ENCODE peak calls at places on chromosomes 2 and 18, in six cellular contexts. X is H9, P is hepatocyte, C is fibroblast of villous mesenchyme, K is gastrocnemius medialis, D is endothelial cell. B is an unnamed sample.

GRCh38 chr18:29892960-29893558 is 1149.5 kb downstream of the DSC3 start:
- DNase-seq in X (no peak), C (peak), D (no peak), P (no peak), K (no peak), B (peak)

GRCh38 chr2:190181066-190181681 is 118.6 kb upstream of the MSTN start:
- DNase-seq in K (no peak), P (no peak), X (no peak), C (no peak), D (no peak), B (no peak)

GRCh38 chr18:23779696-23780303 is 90.5 kb downstream of the LAMA3 start:
- DNase-seq in P (peak), D (no peak), K (no peak), X (no peak), C (peak), B (peak)

GRCh38 chr2:219766658-219767057 is 139.2 kb downstream of the SLC4A3 start:
- DNase-seq in P (no peak), D (no peak), X (no peak), K (no peak), C (no peak), B (no peak)

GRCh38 chr2:10170256-10170655 is 47.7 kb downstream of the RRM2 start:
- DNase-seq in D (no peak), X (no peak), P (peak), K (no peak), C (peak), B (peak)

GRCh38 chr2:215271466-215271865 is 40.4 kb upstream of the ATIC start:
- DNase-seq in C (no peak), K (no peak), D (no peak), X (peak), P (no peak), B (no peak)

GRCh38 chr2:36356199-36356989 is 816 bp downstream of the CRIM1 start:
- DNase-seq in K (peak), P (peak), C (peak), X (no peak), D (peak), B (peak)

GRCh38 chr2:75340560-75340959 is 141.2 kb upstream of the TACR1 start:
- DNase-seq in P (no peak), C (no peak), X (no peak), K (no peak), D (no peak), B (no peak)

GRCh38 chr2:219230201-219230540 is 565 bp downstream of the ANKZF1 start:
- DNase-seq in X (peak), P (peak), D (peak), C (peak), K (no peak), B (peak)

GRCh38 chr2:128449226-128450061 is 130.8 kb upstream of the HS6ST1 start:
- DNase-seq in D (no peak), P (no peak), C (no peak), K (no peak), X (peak), B (no peak)

GRCh38 chr2:182142062-182142461 is 156.4 kb downstream of the PPP1R1C start:
- DNase-seq in P (no peak), C (no peak), D (no peak), X (no peak), K (no peak), B (peak)

GRCh38 chr18:610214-610928 is 13.6 kb downstream of the CLUL1 start:
- DNase-seq in P (no peak), K (no peak), X (no peak), D (no peak), C (no peak), B (no peak)

GRCh38 chr2:49154140-49154539 is at the start of gene FSHR:
- DNase-seq in K (no peak), C (no peak), X (peak), D (no peak), P (no peak), B (peak)

GRCh38 chr2:20661028-20661980 is 5.6 kb upstream of the GDF7 start:
- DNase-seq in D (peak), P (peak), K (peak), X (peak), C (peak), B (peak)

GRCh38 chr18:77054606-77055428 is 77.8 kb downstream of the MBP start:
- DNase-seq in K (peak), P (peak), X (peak), C (peak), D (peak), B (peak)
- TF ChIP-seq CTCF in K (peak), P (peak), X (peak), C (peak), D (no peak), B (peak)

DNA sequence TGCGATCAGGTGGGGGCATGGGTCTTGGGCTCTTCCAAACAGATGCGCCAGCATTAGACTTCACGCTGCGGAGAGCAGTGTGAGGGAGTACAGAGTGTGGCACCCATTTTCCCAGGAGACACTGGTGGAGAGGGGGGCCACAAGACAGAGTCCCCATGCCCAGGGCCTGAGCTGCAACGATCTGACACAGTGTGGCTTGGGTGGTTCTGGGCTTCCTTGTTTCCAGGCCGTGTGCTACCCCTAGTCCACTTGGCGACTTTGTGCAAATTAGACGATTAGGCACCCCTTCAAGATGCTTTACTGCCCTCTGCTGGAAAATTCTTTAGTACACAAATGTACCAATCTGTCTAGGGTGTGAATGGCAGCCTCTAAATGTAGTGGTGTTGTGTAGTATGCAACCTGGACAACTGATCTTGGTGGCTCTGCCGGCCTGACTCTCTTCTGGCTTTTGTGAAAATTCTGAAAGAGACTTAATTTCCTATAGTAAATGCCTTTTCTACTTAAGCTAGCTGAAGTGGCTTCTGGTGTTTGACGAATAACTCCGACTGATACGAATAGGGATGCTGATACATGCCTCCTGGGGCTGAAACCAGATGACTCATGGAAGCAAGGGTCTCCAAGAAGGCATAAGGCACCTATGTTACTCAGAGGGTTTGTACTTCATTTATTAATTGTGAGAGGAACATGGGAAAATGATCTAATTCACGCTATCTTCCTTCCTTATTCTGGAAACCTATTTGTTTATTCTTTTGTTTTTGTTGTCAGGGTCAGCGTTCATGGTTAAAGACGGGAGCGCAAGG is 92.3 kb upstream of the SMAD2 start:
- DNase-seq in X (no peak), P (peak), D (peak), K (no peak), C (peak), B (peak)
- TF ChIP-seq CTCF in X (peak), P (peak), D (no peak), K (peak), C (peak), B (peak)

GRCh38 chr18:42087195-42087594 is 132.2 kb downstream of the PIK3C3 start:
- DNase-seq in P (no peak), D (no peak), X (no peak), C (no peak), K (no peak), B (no peak)
- TF ChIP-seq CTCF in P (no peak), D (no peak), X (no peak), C (no peak), K (no peak), B (no peak)

GRCh38 chr2:151614606-151615306 is 119.5 kb downstream of the NEB start:
- DNase-seq in P (no peak), K (no peak), D (no peak), C (no peak), X (no peak), B (no peak)
- TF ChIP-seq CTCF in P (no peak), K (no peak), D (no peak), C (no peak), X (no peak), B (no peak)

DNA sequence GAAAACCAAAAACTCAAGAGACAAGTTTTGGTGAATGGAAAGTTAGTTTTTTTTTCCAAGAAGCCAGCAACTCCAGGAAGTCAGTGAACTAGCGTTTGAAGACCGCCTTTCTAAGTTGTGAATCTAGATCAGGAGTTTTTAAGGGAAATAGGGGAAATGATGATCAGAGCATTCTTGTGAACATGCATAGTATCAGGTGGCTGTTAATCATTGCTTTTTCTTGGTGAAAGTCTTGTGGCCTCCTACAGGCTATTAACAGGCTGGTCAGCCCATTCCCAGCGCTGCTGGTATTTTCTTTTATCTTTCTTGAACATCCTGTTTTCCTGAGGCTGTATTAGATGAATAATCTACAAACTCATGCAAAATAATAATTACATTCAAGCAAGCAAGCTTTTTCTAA is 155.8 kb downstream of the PTPRM start:
- DNase-seq in D (no peak), C (no peak), K (no peak), X (no peak), P (no peak), B (no peak)
- TF ChIP-seq CTCF in D (no peak), C (no peak), K (no peak), X (no peak), P (no peak), B (no peak)

DNA sequence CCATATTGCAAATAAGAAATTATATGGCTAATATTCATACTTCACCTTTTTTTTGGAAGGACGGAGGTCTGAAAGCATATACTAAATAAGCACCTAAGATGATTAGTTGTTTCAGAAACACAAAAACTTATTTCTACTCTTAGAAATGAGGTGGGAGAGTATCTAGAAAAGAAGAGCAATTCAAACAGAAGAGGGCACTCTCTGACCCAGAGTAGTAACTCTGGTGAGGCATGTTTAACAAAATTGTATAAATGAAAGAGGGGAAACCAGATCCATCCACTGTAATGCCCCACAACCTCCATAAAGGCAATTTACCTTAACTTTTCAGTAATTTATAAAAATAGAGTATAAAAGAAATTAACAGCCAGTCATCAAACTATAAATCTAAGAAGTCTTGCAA is 669.6 kb upstream of the VRK2 start:
- DNase-seq in K (no peak), P (peak), D (no peak), X (no peak), C (peak), B (peak)
- TF ChIP-seq CTCF in K (no peak), P (peak), D (no peak), X (peak), C (peak), B (no peak)

DNA sequence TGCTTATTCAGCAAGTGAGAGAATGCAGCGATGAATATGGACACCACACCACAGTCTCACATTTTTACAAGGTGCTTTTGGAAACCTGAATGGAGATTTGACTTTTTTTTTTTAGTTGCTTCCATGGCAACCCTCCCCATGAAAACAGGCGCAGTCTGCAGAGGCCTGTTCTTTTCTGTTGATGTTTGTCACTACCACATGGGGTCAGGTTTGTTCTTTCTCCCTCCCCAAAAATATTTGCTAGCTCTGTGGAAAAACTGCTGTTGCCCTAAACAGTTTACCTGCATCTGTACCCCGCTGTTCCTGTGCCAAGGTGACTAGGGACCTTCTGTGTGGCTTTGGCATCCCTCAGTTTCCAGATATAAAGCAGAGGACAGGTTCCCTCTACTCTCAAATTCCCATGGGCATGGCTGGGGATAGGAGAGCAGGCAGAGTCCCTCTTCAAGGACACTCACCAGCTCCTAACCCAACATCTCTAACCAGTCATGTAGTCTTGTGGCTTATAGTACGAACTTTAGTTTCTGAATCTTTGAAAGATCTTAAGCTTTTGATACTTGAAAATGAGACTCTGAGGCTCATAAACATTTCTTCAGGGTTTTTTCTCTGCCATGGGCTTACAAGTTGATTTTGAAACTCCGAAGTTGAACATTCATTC is 14.7 kb upstream of the MAPRE2 start:
- DNase-seq in D (no peak), K (no peak), C (no peak), X (peak), P (no peak), B (no peak)
- TF ChIP-seq CTCF in D (no peak), K (no peak), C (no peak), X (peak), P (peak), B (no peak)

GRCh38 chr2:240520143-240520973 is 37.4 kb downstream of the ANKMY1 start:
- DNase-seq in D (no peak), C (no peak), K (no peak), P (no peak), X (peak), B (no peak)
- TF ChIP-seq CTCF in D (no peak), C (no peak), K (no peak), P (no peak), X (peak), B (no peak)

DNA sequence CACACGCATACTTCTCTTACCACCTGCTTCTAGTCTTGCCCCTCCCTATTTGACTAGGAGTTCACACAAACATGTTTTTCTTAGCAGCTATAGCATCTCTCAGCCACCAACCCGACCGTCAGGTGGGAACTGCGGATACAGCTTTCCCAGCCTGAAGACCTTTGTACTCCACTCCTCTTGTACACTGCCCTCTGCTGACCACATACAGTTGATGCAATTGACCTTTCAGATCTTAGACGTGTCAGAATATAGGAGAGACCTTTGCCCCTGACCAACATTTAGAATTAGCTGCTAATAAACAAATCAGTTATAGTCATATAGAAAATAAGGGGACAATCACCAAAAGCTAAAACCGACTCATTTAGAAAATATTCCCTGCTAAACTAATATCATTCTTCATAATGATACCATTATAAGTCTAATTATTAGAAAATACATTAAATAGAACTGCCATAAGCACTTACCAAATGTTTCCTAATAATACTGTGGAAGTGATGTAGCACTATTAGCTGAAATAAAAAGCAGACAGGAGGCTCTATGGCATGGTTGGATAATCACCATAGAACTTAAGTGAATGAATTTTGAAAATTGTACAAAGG is 208.4 kb downstream of the RAD51AP2 start:
- DNase-seq in X (peak), K (no peak), C (peak), P (peak), D (peak), B (peak)
- TF ChIP-seq CTCF in X (peak), K (no peak), C (peak), P (peak), D (peak), B (peak)

B was measured in cardiac muscle cell.